ENCODE peak calls at places on chromosome 5, in five cellular contexts. J, O, F, G and Y are unnamed samples.
A peak's percentile ranks its signal among the peaks of the same experiment; 100 is the strongest.

GRCh38 chr5:147578228-147579024 is 68.6 kb upstream of the DPYSL3 start:
- DNase-seq in J (no peak), F (peak; percentile 78), O (no peak), G (no peak), Y (peak; percentile 19)

GRCh38 chr5:6814816-6815215 is 101.6 kb downstream of the TENT4A start:
- DNase-seq in J (no peak), G (no peak), O (no peak), F (no peak), Y (no peak)

GRCh38 chr5:116971131-116971530 is 396.5 kb upstream of the SEMA6A start:
- DNase-seq in F (no peak), G (no peak), J (no peak), O (no peak), Y (peak; percentile 17)

GRCh38 chr5:177402271-177403043 is 2.0 kb upstream of the PFN3 start:
- DNase-seq in J (no peak), F (peak; percentile 43), O (peak; percentile 78), G (peak; percentile 54), Y (peak; percentile 92)

GRCh38 chr5:11182441-11183080 is 421.5 kb upstream of the DAP start:
- DNase-seq in J (no peak), G (no peak), F (peak; percentile 61), O (peak; percentile 34), Y (no peak)

GRCh38 chr5:111699976-111700375 is 57.0 kb downstream of the NREP start:
- DNase-seq in J (no peak), O (no peak), G (no peak), F (no peak), Y (peak; percentile 1)

GRCh38 chr5:68193481-68194036 is 22.0 kb upstream of the PIK3R1 start:
- DNase-seq in G (no peak), O (no peak), F (no peak), J (no peak), Y (no peak)

GRCh38 chr5:14465086-14465485 is 116.5 kb upstream of the OTULINL start:
- DNase-seq in O (no peak), G (no peak), F (peak; percentile 73), J (no peak), Y (no peak)

GRCh38 chr5:107893642-107894041 is 222.9 kb upstream of the EFNA5 start:
- DNase-seq in O (no peak), J (no peak), G (no peak), F (peak; percentile 63), Y (peak; percentile 45)

GRCh38 chr5:137374110-137374853 is 124.8 kb downstream of the SPOCK1 start:
- DNase-seq in O (no peak), F (no peak), G (no peak), J (no peak), Y (no peak)

GRCh38 chr5:159915913-159916840 is at the start of gene ADRA1B:
- DNase-seq in G (peak; percentile 80), F (peak; percentile 66), O (peak; percentile 45), J (peak; percentile 74), Y (peak; percentile 98)

DNA sequence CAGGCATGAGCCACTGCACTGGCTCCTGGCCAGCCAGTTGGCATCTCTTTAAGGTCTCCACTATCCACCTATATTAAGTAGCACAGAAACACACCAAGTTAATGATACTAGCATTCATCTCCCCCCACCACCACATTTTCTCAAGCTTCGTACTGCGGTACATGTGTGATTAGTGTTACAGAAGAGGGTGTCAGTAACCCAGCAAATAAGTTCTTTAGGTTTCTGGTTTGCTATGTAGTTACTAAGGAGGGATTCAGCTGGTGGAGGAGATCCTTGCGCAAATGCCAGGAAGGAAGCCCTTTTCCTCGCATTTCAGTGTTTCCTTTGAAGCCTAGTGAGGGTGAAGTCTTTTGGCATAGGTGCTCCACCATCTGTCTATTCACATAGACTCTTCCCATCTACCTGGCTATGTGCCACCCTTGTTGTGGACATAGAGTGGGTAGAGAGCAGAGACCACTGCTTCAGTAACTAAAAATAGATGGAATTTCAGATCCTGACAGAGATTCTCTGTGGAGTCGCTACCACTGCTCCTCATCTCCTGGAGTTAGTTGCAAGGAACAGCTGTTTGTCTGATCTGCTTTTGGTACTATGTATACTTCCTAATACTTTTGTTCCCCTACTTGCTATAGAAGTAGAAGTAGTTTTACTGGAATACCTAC is 16.7 kb downstream of the UBE2D2 start:
- DNase-seq in J (no peak), O (no peak), F (no peak), G (no peak), Y (no peak)
- TF ChIP-seq CTCF in J (no peak), O (no peak), F (no peak), G (no peak), Y (no peak)

GRCh38 chr5:60356716-60357115 is 343.2 kb downstream of the DEPDC1B start:
- DNase-seq in F (no peak), O (no peak), J (no peak), G (no peak), Y (no peak)
- TF ChIP-seq CTCF in F (no peak), O (no peak), J (no peak), G (no peak), Y (no peak)

GRCh38 chr5:18314192-18314778 is 680.0 kb downstream of the TAF11L14 start:
- DNase-seq in F (peak; percentile 45), J (no peak), G (no peak), O (no peak), Y (peak; percentile 68)
- TF ChIP-seq CTCF in F (peak; percentile 41), J (peak; percentile 72), G (peak; percentile 14), O (peak; percentile 82), Y (peak; percentile 50)

GRCh38 chr5:132283423-132284043 is 10.7 kb upstream of the SLC22A4 start:
- DNase-seq in J (peak; percentile 58), G (no peak), O (peak; percentile 41), F (peak; percentile 75), Y (peak; percentile 94)
- TF ChIP-seq CTCF in J (peak; percentile 66), G (no peak), O (peak; percentile 62), F (peak; percentile 65), Y (peak; percentile 70)

DNA sequence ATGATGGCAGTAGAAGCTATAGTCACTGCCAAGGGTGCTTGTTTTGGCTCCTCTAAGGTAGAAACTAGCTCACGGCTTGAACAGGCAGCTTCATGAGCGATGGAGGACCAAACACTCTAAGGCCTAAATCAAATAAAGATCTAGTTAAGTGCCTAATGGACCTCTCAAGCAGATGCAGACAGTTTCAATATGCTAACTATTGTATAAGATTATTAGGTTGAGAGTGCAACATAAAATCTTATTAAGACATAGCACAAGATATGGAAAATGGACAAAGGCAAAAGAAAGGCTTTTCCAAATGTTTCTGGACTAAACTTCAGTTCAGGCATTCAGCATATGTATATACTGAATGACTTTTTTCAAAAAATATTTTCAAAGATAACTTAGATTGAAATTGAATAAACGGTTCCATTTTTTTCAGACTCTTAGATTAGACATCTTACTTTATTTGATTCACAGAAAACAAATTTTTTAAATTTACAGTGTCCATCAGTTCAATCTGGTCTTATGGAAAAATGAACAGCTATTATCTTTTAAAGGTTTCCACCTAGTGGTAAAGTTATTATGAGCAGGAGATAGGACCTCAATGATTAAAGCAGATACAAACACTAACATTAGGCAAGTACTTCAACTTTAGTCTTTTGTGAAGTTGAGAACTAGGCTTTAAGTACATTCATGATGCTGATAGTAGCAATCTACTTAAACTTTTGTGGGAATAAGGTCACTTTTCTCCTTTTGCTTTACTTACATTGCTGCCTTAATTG is 1167.7 kb downstream of the MAT2B start:
- DNase-seq in F (peak; percentile 44), J (no peak), G (no peak), O (no peak), Y (peak; percentile 51)
- TF ChIP-seq CTCF in F (peak; percentile 32), J (no peak), G (no peak), O (peak; percentile 33), Y (no peak)

DNA sequence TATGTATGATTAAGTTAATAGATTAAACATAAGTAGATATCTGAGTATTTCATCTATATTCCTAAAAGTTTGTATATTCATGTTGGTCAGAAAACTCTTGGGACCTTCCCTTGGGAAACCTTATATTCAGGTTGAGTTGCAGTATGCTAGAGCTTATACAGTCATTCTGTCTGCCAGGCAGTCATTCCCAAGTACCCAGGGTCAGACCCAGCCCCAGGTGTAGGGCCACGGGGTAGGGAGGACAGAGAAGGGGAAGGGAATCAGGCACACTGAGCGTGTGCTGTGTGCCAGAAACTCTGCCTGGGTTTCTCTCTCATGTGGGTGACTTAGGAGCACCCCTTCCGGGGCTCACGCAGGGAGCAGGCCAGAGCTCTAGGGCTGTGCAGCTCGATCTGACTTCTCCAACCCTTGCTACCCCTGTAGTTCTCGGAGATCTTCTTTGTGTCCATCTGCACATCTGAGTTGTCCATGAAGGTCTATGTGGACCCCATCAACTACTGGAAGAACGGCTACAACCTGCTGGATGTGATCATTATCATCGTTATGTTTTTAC is 28.2 kb downstream of the CATSPER3 start:
- DNase-seq in J (no peak), O (no peak), F (no peak), G (no peak), Y (peak; percentile 18)
- TF ChIP-seq CTCF in J (no peak), O (no peak), F (no peak), G (no peak), Y (no peak)

GRCh38 chr5:28305891-28306290 is 1267.5 kb upstream of the CDH9 start:
- DNase-seq in J (no peak), F (peak; percentile 0), G (no peak), O (no peak), Y (no peak)
- TF ChIP-seq CTCF in J (no peak), F (no peak), G (no peak), O (no peak), Y (no peak)